ENCODE peak calls at places on chromosomes 7 and 10, in eight cellular contexts. One of them, this sample, is unnamed.

GRCh38 chr10:100307716-100308115 is 21.2 kb upstream of the BLOC1S2 start:
- DNase-seq in thyroid gland: no peak
- DNase-seq in naive thymus-derived CD4-positive, alpha-beta T cell: no peak
- DNase-seq in GM23248: peak; percentile 87
- DNase-seq in A673: no peak
- DNase-seq in tibial artery: no peak
- DNase-seq in psoas muscle: no peak
- DNase-seq in neuronal stem cell: no peak
- DNase-seq in this sample: no peak

GRCh38 chr7:89607797-89608196 is 546.5 kb upstream of the STEAP1 start:
- DNase-seq in thyroid gland: no peak
- DNase-seq in naive thymus-derived CD4-positive, alpha-beta T cell: peak; percentile 74
- DNase-seq in GM23248: no peak
- DNase-seq in A673: no peak
- DNase-seq in tibial artery: no peak
- DNase-seq in psoas muscle: no peak
- DNase-seq in neuronal stem cell: no peak
- DNase-seq in this sample: no peak

GRCh38 chr10:43177588-43177987 is 39.3 kb downstream of the CSGALNACT2 start:
- DNase-seq in thyroid gland: no peak
- DNase-seq in naive thymus-derived CD4-positive, alpha-beta T cell: no peak
- DNase-seq in GM23248: no peak
- DNase-seq in A673: no peak
- DNase-seq in tibial artery: no peak
- DNase-seq in psoas muscle: no peak
- DNase-seq in neuronal stem cell: no peak
- DNase-seq in this sample: no peak

GRCh38 chr10:82176571-82176970 is 301.6 kb downstream of the NRG3 start:
- DNase-seq in thyroid gland: no peak
- DNase-seq in naive thymus-derived CD4-positive, alpha-beta T cell: no peak
- DNase-seq in GM23248: no peak
- DNase-seq in A673: no peak
- DNase-seq in tibial artery: no peak
- DNase-seq in psoas muscle: no peak
- DNase-seq in neuronal stem cell: no peak
- DNase-seq in this sample: no peak

GRCh38 chr7:95927781-95928180 is 155.4 kb downstream of the DYNC1I1 start:
- DNase-seq in thyroid gland: no peak
- DNase-seq in naive thymus-derived CD4-positive, alpha-beta T cell: no peak
- DNase-seq in GM23248: no peak
- DNase-seq in A673: no peak
- DNase-seq in tibial artery: no peak
- DNase-seq in psoas muscle: no peak
- DNase-seq in neuronal stem cell: no peak
- DNase-seq in this sample: no peak

GRCh38 chr7:123747089-123747488 is 1.7 kb downstream of the WASL start:
- DNase-seq in thyroid gland: no peak
- DNase-seq in naive thymus-derived CD4-positive, alpha-beta T cell: no peak
- DNase-seq in GM23248: peak; percentile 30
- DNase-seq in A673: peak; percentile 23
- DNase-seq in tibial artery: no peak
- DNase-seq in psoas muscle: no peak
- DNase-seq in neuronal stem cell: no peak
- DNase-seq in this sample: no peak

GRCh38 chr7:17029150-17029549 is 147.4 kb upstream of the AGR3 start:
- DNase-seq in thyroid gland: no peak
- DNase-seq in naive thymus-derived CD4-positive, alpha-beta T cell: no peak
- DNase-seq in GM23248: no peak
- DNase-seq in A673: no peak
- DNase-seq in tibial artery: no peak
- DNase-seq in psoas muscle: no peak
- DNase-seq in neuronal stem cell: no peak
- DNase-seq in this sample: peak; percentile 51

GRCh38 chr10:73408061-73408460 is 5.8 kb downstream of the ANXA7 start:
- DNase-seq in thyroid gland: no peak
- DNase-seq in naive thymus-derived CD4-positive, alpha-beta T cell: no peak
- DNase-seq in GM23248: peak; percentile 23
- DNase-seq in A673: no peak
- DNase-seq in tibial artery: no peak
- DNase-seq in psoas muscle: no peak
- DNase-seq in neuronal stem cell: no peak
- DNase-seq in this sample: no peak

GRCh38 chr7:142813262-142813661 is 41.6 kb upstream of the EPHB6 start:
- DNase-seq in thyroid gland: no peak
- DNase-seq in naive thymus-derived CD4-positive, alpha-beta T cell: no peak
- DNase-seq in GM23248: peak; percentile 84
- DNase-seq in A673: no peak
- DNase-seq in tibial artery: no peak
- DNase-seq in psoas muscle: no peak
- DNase-seq in neuronal stem cell: no peak
- DNase-seq in this sample: no peak

GRCh38 chr10:784377-784758 is 94.9 kb upstream of the DIP2C start:
- DNase-seq in thyroid gland: no peak
- DNase-seq in naive thymus-derived CD4-positive, alpha-beta T cell: no peak
- DNase-seq in GM23248: no peak
- DNase-seq in A673: no peak
- DNase-seq in tibial artery: no peak
- DNase-seq in psoas muscle: peak; percentile 56
- DNase-seq in neuronal stem cell: no peak
- DNase-seq in this sample: no peak

GRCh38 chr10:58662314-58662713 is 149.6 kb downstream of the BICC1 start:
- DNase-seq in thyroid gland: no peak
- DNase-seq in naive thymus-derived CD4-positive, alpha-beta T cell: no peak
- DNase-seq in GM23248: peak; percentile 94
- DNase-seq in A673: no peak
- DNase-seq in tibial artery: no peak
- DNase-seq in psoas muscle: no peak
- DNase-seq in neuronal stem cell: no peak
- DNase-seq in this sample: no peak

GRCh38 chr7:22586806-22587180 is 86.8 kb upstream of the STEAP1B start:
- DNase-seq in thyroid gland: peak; percentile 37
- DNase-seq in naive thymus-derived CD4-positive, alpha-beta T cell: no peak
- DNase-seq in GM23248: peak; percentile 46
- DNase-seq in A673: peak; percentile 52
- DNase-seq in tibial artery: no peak
- DNase-seq in psoas muscle: no peak
- DNase-seq in neuronal stem cell: no peak
- DNase-seq in this sample: no peak

GRCh38 chr10:119811122-119811521 is 61.5 kb downstream of the MCMBP start:
- DNase-seq in thyroid gland: no peak
- DNase-seq in naive thymus-derived CD4-positive, alpha-beta T cell: no peak
- DNase-seq in GM23248: no peak
- DNase-seq in A673: peak; percentile 54
- DNase-seq in tibial artery: no peak
- DNase-seq in psoas muscle: no peak
- DNase-seq in neuronal stem cell: no peak
- DNase-seq in this sample: no peak

GRCh38 chr10:119805702-119806230 is 66.9 kb downstream of the MCMBP start:
- DNase-seq in thyroid gland: no peak
- DNase-seq in naive thymus-derived CD4-positive, alpha-beta T cell: no peak
- DNase-seq in GM23248: no peak
- DNase-seq in A673: peak; percentile 85
- DNase-seq in tibial artery: no peak
- DNase-seq in psoas muscle: no peak
- DNase-seq in neuronal stem cell: no peak
- DNase-seq in this sample: no peak

GRCh38 chr10:119806334-119807130 is 66.1 kb downstream of the MCMBP start:
- DNase-seq in thyroid gland: no peak
- DNase-seq in naive thymus-derived CD4-positive, alpha-beta T cell: no peak
- DNase-seq in GM23248: no peak
- DNase-seq in A673: no peak
- DNase-seq in tibial artery: no peak
- DNase-seq in psoas muscle: no peak
- DNase-seq in neuronal stem cell: no peak
- DNase-seq in this sample: no peak

GRCh38 chr10:119812684-119813083 is 60.0 kb downstream of the MCMBP start:
- DNase-seq in thyroid gland: no peak
- DNase-seq in naive thymus-derived CD4-positive, alpha-beta T cell: no peak
- DNase-seq in GM23248: no peak
- DNase-seq in A673: no peak
- DNase-seq in tibial artery: no peak
- DNase-seq in psoas muscle: no peak
- DNase-seq in neuronal stem cell: no peak
- DNase-seq in this sample: no peak

DNA sequence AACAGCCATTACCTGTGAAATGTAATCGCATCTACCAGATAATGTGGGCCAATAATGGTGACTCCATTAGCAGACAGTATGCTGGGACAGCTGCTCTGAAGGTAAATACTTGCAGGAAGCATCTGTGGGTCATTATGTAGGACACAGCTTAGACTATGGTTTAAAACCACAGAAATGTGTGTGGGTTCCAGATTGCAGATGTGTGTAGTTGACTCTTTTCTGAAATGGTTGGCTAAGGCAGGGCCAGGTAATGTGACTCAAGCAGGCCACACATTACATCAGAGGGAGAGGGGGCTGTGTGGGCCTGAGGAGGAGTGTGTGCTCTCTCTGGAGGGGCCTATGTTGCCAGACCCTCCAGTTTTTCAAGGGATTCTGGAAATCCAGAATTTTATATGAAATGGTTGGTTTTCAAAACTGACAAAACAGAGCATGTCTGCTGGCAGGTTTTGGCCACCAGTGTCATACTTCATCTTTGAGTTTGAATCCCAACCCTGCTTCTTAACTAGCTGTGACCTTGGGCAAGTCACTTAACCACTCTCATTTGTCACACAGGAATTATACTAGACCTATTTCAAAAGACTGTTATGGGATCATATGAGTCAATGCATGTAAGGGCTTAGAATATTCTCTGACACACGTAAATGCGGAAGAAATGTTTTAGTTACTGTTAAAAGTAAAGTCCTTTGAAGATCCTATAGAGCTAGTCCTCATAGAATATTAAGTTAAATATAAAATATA is 64.5 kb downstream of the MCMBP start:
- DNase-seq in thyroid gland: no peak
- DNase-seq in naive thymus-derived CD4-positive, alpha-beta T cell: no peak
- DNase-seq in GM23248: peak; percentile 71
- DNase-seq in A673: no peak
- DNase-seq in tibial artery: no peak
- DNase-seq in psoas muscle: no peak
- DNase-seq in neuronal stem cell: no peak
- DNase-seq in this sample: no peak
- H3K4me1 ChIP-seq in thyroid gland: no peaks in the 10 kb centered on the region
- H3K4me1 ChIP-seq in naive thymus-derived CD4-positive, alpha-beta T cell: no peaks in the 10 kb centered on the region
- H3K4me1 ChIP-seq in GM23248: peaks cover 24% of the 10 kb centered on the region
- H3K4me1 ChIP-seq in A673: peaks cover 41% of the 10 kb centered on the region
- H3K4me1 ChIP-seq in tibial artery: peaks cover 26% of the 10 kb centered on the region
- H3K4me1 ChIP-seq in psoas muscle: peaks cover 6% of the 10 kb centered on the region
- H3K4me1 ChIP-seq in neuronal stem cell: no peaks in the 10 kb centered on the region
- H3K4me1 ChIP-seq in this sample: no peaks in the 10 kb centered on the region

DNA sequence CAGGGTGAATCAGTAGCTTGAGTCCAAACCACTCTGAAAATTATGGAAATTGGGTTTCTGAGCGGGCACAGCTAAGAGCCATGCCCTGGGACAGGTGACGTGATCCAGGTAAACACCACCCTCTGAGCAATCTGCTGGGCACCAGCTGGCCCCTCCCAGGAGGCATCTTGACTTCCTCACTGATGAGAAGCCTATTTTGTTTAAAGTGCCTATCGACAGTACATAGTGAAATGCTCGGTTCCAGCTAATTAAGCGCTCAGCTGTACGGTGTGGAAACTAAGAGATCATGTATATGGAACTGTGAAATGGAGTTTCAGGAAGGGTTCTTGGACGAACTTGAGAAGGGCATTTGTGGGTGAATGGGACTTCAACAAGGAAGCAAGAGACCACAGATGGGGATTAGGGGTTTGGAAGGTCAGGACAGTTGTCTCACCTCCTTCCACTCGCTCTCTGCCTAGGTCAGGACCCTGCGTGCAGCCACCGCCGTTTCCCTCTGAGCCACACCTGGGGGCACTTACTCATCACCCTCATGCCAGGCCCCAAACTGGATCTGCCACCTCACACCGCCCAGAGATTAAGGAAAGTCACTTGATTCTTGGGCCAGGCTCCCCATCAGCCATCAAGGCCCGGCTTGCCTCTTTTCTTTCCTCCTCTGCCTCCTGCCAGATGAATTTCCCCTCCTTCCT is 3.2 kb downstream of the ITPRIP start:
- DNase-seq in thyroid gland: peak; percentile 75
- DNase-seq in naive thymus-derived CD4-positive, alpha-beta T cell: no peak
- DNase-seq in GM23248: no peak
- DNase-seq in A673: no peak
- DNase-seq in tibial artery: no peak
- DNase-seq in psoas muscle: no peak
- DNase-seq in neuronal stem cell: no peak
- DNase-seq in this sample: no peak
- H3K4me3 ChIP-seq in thyroid gland: no peak overlapping the region
- H3K4me3 ChIP-seq in naive thymus-derived CD4-positive, alpha-beta T cell: peak overlapping the region; percentile 11
- H3K4me3 ChIP-seq in GM23248: peak overlapping the region; percentile 95
- H3K4me3 ChIP-seq in A673: no peak overlapping the region
- H3K4me3 ChIP-seq in tibial artery: peak overlapping the region; percentile 63
- H3K4me3 ChIP-seq in psoas muscle: no peak overlapping the region
- H3K4me3 ChIP-seq in neuronal stem cell: no peak overlapping the region
- H3K4me3 ChIP-seq in this sample: peak overlapping the region; percentile 94

DNA sequence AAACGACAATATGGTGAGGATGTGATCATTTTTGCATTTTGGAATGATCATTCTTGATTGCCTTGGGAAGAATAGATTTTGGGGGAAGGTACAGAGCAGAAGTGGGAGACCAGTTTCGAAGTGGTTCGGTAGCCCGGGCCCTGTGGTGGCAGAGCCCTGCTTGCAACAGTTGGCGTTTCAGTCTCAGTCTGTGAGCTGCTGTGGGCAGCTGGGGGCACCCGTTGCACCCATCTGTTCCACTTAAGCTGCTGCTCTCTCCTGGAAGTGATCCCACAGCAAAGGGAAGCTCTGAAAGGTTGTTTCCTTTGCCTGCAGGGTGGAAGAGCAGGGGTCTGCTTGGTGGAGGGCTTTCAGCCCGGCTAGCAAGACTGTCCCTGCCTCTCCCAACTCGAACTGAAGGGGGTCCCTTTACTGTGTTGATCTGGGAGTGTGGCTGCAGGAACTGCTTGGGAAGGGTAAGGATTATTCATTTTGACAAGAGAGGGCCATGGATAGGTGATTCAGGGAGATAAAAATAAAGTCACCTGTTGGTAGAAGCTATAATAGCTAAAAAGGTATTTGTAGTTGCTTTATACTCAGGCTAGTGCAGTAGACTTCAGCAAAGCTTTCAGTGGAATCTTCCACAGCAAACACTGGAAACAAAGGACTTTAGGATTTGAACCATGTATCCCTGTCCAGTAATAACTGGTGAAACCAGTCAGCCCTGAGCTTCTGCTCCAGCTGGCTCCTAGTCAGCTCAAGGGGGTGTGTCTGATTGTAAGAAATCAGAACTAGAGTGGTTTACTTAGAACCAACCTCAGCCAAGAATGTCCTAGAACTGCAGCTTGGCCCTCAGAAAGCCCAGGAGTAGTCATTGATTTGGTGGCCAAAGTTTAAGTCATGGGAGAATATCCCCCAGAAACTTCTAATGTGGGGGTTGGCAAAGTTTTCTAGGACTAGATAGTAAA is 53.1 kb upstream of the PDCD4 start:
- DNase-seq in thyroid gland: peak; percentile 94
- DNase-seq in naive thymus-derived CD4-positive, alpha-beta T cell: no peak
- DNase-seq in GM23248: no peak
- DNase-seq in A673: no peak
- DNase-seq in tibial artery: peak; percentile 82
- DNase-seq in psoas muscle: no peak
- DNase-seq in neuronal stem cell: no peak
- DNase-seq in this sample: no peak
- H3K4me1 ChIP-seq in thyroid gland: peaks cover 69% of the 10 kb centered on the region
- H3K4me1 ChIP-seq in naive thymus-derived CD4-positive, alpha-beta T cell: peaks cover 21% of the 10 kb centered on the region
- H3K4me1 ChIP-seq in GM23248: peaks cover 7% of the 10 kb centered on the region
- H3K4me1 ChIP-seq in A673: peaks cover 6% of the 10 kb centered on the region
- H3K4me1 ChIP-seq in tibial artery: peaks cover 55% of the 10 kb centered on the region
- H3K4me1 ChIP-seq in psoas muscle: peaks cover 59% of the 10 kb centered on the region
- H3K4me1 ChIP-seq in neuronal stem cell: peaks cover 21% of the 10 kb centered on the region
- H3K4me1 ChIP-seq in this sample: no peaks in the 10 kb centered on the region

GRCh38 chr10:111475720-111476119 is 398.9 kb downstream of the ADRA2A start:
- DNase-seq in thyroid gland: no peak
- DNase-seq in naive thymus-derived CD4-positive, alpha-beta T cell: no peak
- DNase-seq in GM23248: peak; percentile 88
- DNase-seq in A673: no peak
- DNase-seq in tibial artery: no peak
- DNase-seq in psoas muscle: no peak
- DNase-seq in neuronal stem cell: no peak
- DNase-seq in this sample: no peak
- H3K4me3 ChIP-seq in thyroid gland: no peak overlapping the region
- H3K4me3 ChIP-seq in naive thymus-derived CD4-positive, alpha-beta T cell: no peak overlapping the region
- H3K4me3 ChIP-seq in GM23248: no peak overlapping the region
- H3K4me3 ChIP-seq in A673: no peak overlapping the region
- H3K4me3 ChIP-seq in tibial artery: no peak overlapping the region
- H3K4me3 ChIP-seq in psoas muscle: no peak overlapping the region
- H3K4me3 ChIP-seq in neuronal stem cell: no peak overlapping the region
- H3K4me3 ChIP-seq in this sample: no peak overlapping the region